ENCODE peak calls at places on chromosomes 13 and 19, in four cellular contexts. One of them, this sample, is unnamed.

GRCh38 chr19:38122402-38123093 is 101.5 kb downstream of the DPF1 start:
- DNase-seq in GM12892: no peak
- DNase-seq in Peyer's patch: no peak
- DNase-seq in heart left ventricle: no peak
- DNase-seq in this sample: no peak

GRCh38 chr13:100811906-100812305 is 137.3 kb upstream of the TMTC4 start:
- DNase-seq in GM12892: no peak
- DNase-seq in Peyer's patch: no peak
- DNase-seq in heart left ventricle: no peak
- DNase-seq in this sample: no peak

GRCh38 chr13:46160474-46161066 is 21.4 kb downstream of the LCP1 start:
- DNase-seq in GM12892: peak; percentile 39
- DNase-seq in Peyer's patch: no peak
- DNase-seq in heart left ventricle: no peak
- DNase-seq in this sample: no peak

GRCh38 chr19:50669319-50670101 is 20.3 kb downstream of the C19orf81 start:
- DNase-seq in GM12892: no peak
- DNase-seq in Peyer's patch: no peak
- DNase-seq in heart left ventricle: no peak
- DNase-seq in this sample: no peak

GRCh38 chr13:87827479-87827878 is 156.3 kb downstream of the SLITRK5 start:
- DNase-seq in GM12892: no peak
- DNase-seq in Peyer's patch: no peak
- DNase-seq in heart left ventricle: no peak
- DNase-seq in this sample: no peak

GRCh38 chr13:111344471-111345191 is 24.2 kb downstream of the TEX29 start:
- DNase-seq in GM12892: no peak
- DNase-seq in Peyer's patch: no peak
- DNase-seq in heart left ventricle: no peak
- DNase-seq in this sample: no peak

GRCh38 chr19:13985771-13986347 is 20.3 kb downstream of the RFX1 start:
- DNase-seq in GM12892: no peak
- DNase-seq in Peyer's patch: no peak
- DNase-seq in heart left ventricle: no peak
- DNase-seq in this sample: no peak

GRCh38 chr13:102968572-102969228 is 97.5 kb downstream of the SLC10A2 start:
- DNase-seq in GM12892: no peak
- DNase-seq in Peyer's patch: peak; percentile 58
- DNase-seq in heart left ventricle: no peak
- DNase-seq in this sample: no peak

GRCh38 chr19:14408641-14409120 is 10.5 kb downstream of the DDX39A start:
- DNase-seq in GM12892: no peak
- DNase-seq in Peyer's patch: no peak
- DNase-seq in heart left ventricle: no peak
- DNase-seq in this sample: no peak

GRCh38 chr13:20136781-20137703 is 23.8 kb downstream of the GJA3 start:
- DNase-seq in GM12892: no peak
- DNase-seq in Peyer's patch: peak; percentile 69
- DNase-seq in heart left ventricle: no peak
- DNase-seq in this sample: peak; percentile 66

GRCh38 chr19:46599716-46600392 is 1.3 kb upstream of the CALM3 start:
- DNase-seq in GM12892: no peak
- DNase-seq in Peyer's patch: no peak
- DNase-seq in heart left ventricle: no peak
- DNase-seq in this sample: no peak

GRCh38 chr13:113855012-113855921 is 8.6 kb downstream of the GAS6 start:
- DNase-seq in GM12892: no peak
- DNase-seq in Peyer's patch: peak; percentile 76
- DNase-seq in heart left ventricle: peak; percentile 80
- DNase-seq in this sample: no peak

GRCh38 chr13:40986328-40986856 is 32.7 kb downstream of the ELF1 start:
- DNase-seq in GM12892: no peak
- DNase-seq in Peyer's patch: no peak
- DNase-seq in heart left ventricle: no peak
- DNase-seq in this sample: no peak

GRCh38 chr13:64527561-64527960 is 2702.6 kb downstream of the PCDH9 start:
- DNase-seq in GM12892: no peak
- DNase-seq in Peyer's patch: no peak
- DNase-seq in heart left ventricle: no peak
- DNase-seq in this sample: no peak

GRCh38 chr13:19332380-19332779 is 150.8 kb upstream of the TUBA3C start:
- DNase-seq in GM12892: no peak
- DNase-seq in Peyer's patch: no peak
- DNase-seq in heart left ventricle: no peak
- DNase-seq in this sample: no peak

GRCh38 chr13:24348797-24349515 is 39.6 kb downstream of the C1QTNF9 start:
- DNase-seq in GM12892: no peak
- DNase-seq in Peyer's patch: peak; percentile 75
- DNase-seq in heart left ventricle: no peak
- DNase-seq in this sample: peak; percentile 77

GRCh38 chr13:112670118-112670517 is 19.7 kb upstream of the ATP11A start:
- DNase-seq in GM12892: no peak
- DNase-seq in Peyer's patch: no peak
- DNase-seq in heart left ventricle: no peak
- DNase-seq in this sample: no peak

GRCh38 chr13:95660981-95661581 is 15.9 kb upstream of the DNAJC3 start:
- DNase-seq in GM12892: no peak
- DNase-seq in Peyer's patch: no peak
- DNase-seq in heart left ventricle: no peak
- DNase-seq in this sample: no peak

GRCh38 chr13:48564046-48564445 is 31.2 kb upstream of the RCBTB2 start:
- DNase-seq in GM12892: no peak
- DNase-seq in Peyer's patch: no peak
- DNase-seq in heart left ventricle: no peak
- DNase-seq in this sample: no peak

GRCh38 chr13:106517151-106517847 is 18.2 kb downstream of the EFNB2 start:
- DNase-seq in GM12892: no peak
- DNase-seq in Peyer's patch: no peak
- DNase-seq in heart left ventricle: no peak
- DNase-seq in this sample: no peak

DNA sequence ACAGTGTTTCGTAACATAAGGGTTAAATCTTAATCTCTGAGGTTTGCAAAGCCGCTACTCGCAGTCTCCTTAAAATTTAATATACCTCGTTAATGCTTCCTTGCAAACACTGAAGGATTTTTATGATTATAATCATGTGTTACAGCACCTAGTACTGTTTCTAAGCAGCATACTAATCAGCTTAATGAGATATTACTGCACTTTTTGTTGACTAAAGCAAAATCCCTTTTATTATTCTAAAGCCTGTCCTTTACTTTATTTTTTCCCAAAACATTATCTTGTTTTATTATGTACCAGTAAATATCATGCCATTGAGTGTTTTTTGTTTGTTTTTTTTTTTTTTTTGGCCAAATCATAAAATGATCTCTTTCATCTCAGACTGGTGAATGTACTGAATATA is 70.5 kb downstream of the ZNF536 start:
- DNase-seq in GM12892: no peak
- DNase-seq in Peyer's patch: no peak
- DNase-seq in heart left ventricle: no peak
- DNase-seq in this sample: no peak
- TF ChIP-seq POLR2A in GM12892: no peak
- TF ChIP-seq POLR2A in Peyer's patch: no peak
- TF ChIP-seq POLR2A in heart left ventricle: no peak
- TF ChIP-seq POLR2A in this sample: no peak

GRCh38 chr19:16285769-16286564 is 38.7 kb upstream of the KLF2 start:
- DNase-seq in GM12892: no peak
- DNase-seq in Peyer's patch: no peak
- DNase-seq in heart left ventricle: peak; percentile 59
- DNase-seq in this sample: no peak
- TF ChIP-seq POLR2A in GM12892: no peak
- TF ChIP-seq POLR2A in Peyer's patch: no peak
- TF ChIP-seq POLR2A in heart left ventricle: peak; percentile 41
- TF ChIP-seq POLR2A in this sample: no peak

GRCh38 chr19:10912619-10913018 is 15.8 kb downstream of the YIPF2 start:
- DNase-seq in GM12892: no peak
- DNase-seq in Peyer's patch: no peak
- DNase-seq in heart left ventricle: no peak
- DNase-seq in this sample: no peak
- TF ChIP-seq POLR2A in GM12892: no peak
- TF ChIP-seq POLR2A in Peyer's patch: no peak
- TF ChIP-seq POLR2A in heart left ventricle: no peak
- TF ChIP-seq POLR2A in this sample: no peak

GRCh38 chr19:2350656-2351055 is 9.4 kb upstream of the TMPRSS9 start:
- DNase-seq in GM12892: no peak
- DNase-seq in Peyer's patch: no peak
- DNase-seq in heart left ventricle: no peak
- DNase-seq in this sample: no peak
- TF ChIP-seq POLR2A in GM12892: no peak
- TF ChIP-seq POLR2A in Peyer's patch: no peak
- TF ChIP-seq POLR2A in heart left ventricle: no peak
- TF ChIP-seq POLR2A in this sample: no peak

This sample was measured in right lobe of liver.